ENCODE peak calls at places on chromosome 4, in five cellular contexts. N is tibial nerve, P is spleen, U is upper lobe of left lung, F is heart left ventricle. S is an unnamed sample. For H3K27me3, the result is how much of the 10 kb centered on the place peaks cover.

GRCh38 chr4:143773998-143774898 is 73.8 kb upstream of the FREM3 start:
- DNase-seq in N (peak), F (no peak), U (no peak), P (no peak), S (peak)

GRCh38 chr4:184417802-184418511 is 56.4 kb downstream of the IRF2 start:
- DNase-seq in P (no peak), U (no peak), N (no peak), F (no peak), S (no peak)

GRCh38 chr4:26020896-26021295 is 106.9 kb downstream of the SMIM20 start:
- DNase-seq in F (no peak), U (no peak), P (no peak), N (no peak), S (no peak)

GRCh38 chr4:19030536-19030935 is 1009.0 kb upstream of the LCORL start:
- DNase-seq in U (no peak), N (no peak), F (no peak), P (no peak), S (no peak)

GRCh38 chr4:19030048-19030447 is 1008.5 kb upstream of the LCORL start:
- DNase-seq in U (no peak), N (no peak), P (no peak), F (no peak), S (no peak)

GRCh38 chr4:48603366-48604003 is 113.4 kb downstream of the ZAR1 start:
- DNase-seq in F (no peak), U (no peak), N (no peak), P (no peak), S (no peak)

GRCh38 chr4:78788005-78788889 is 12.1 kb downstream of the BMP2K start:
- DNase-seq in P (no peak), U (no peak), N (no peak), F (no peak), S (no peak)

GRCh38 chr4:143626134-143626859 is 74.2 kb downstream of the FREM3 start:
- DNase-seq in N (peak), F (peak), U (no peak), P (no peak), S (peak)

GRCh38 chr4:1855334-1856070 is 454 bp downstream of the LETM1 start:
- DNase-seq in P (no peak), N (no peak), U (no peak), F (peak), S (no peak)

GRCh38 chr4:149831656-149832208 is 16.1 kb upstream of the IQCM start:
- DNase-seq in P (no peak), N (no peak), U (no peak), F (no peak), S (no peak)

GRCh38 chr4:87093443-87094123 is 126.8 kb downstream of the KLHL8 start:
- DNase-seq in P (no peak), N (peak), F (no peak), U (no peak), S (no peak)

GRCh38 chr4:89000844-89001360 is 56.1 kb downstream of the FAM13A start:
- DNase-seq in N (no peak), F (no peak), U (no peak), P (no peak), S (no peak)

GRCh38 chr4:77044458-77045124 is 31.2 kb downstream of the CCNI start:
- DNase-seq in N (no peak), U (no peak), P (no peak), F (no peak), S (no peak)

GRCh38 chr4:48909697-48910096 is 3.1 kb upstream of the OCIAD2 start:
- DNase-seq in N (no peak), F (peak), P (no peak), U (no peak), S (peak)

GRCh38 chr4:13543648-13544555 is at the start of gene NKX3-2:
- DNase-seq in F (no peak), P (peak), N (no peak), U (peak), S (no peak)

GRCh38 chr4:13546374-13546854 is 2.1 kb upstream of the NKX3-2 start:
- DNase-seq in P (no peak), N (no peak), U (no peak), F (no peak), S (no peak)

GRCh38 chr4:13544556-13545393 is 467 bp upstream of the NKX3-2 start:
- DNase-seq in F (peak), P (peak), U (peak), N (peak), S (peak)

GRCh38 chr4:13546855-13547562 is 2.7 kb upstream of the NKX3-2 start:
- DNase-seq in U (peak), P (peak), F (no peak), N (no peak), S (no peak)

GRCh38 chr4:13545394-13545808 is 1.1 kb upstream of the NKX3-2 start:
- DNase-seq in N (no peak), U (no peak), F (no peak), P (no peak), S (no peak)
- H3K27me3 ChIP-seq in N (half or more), U (half or more), F (half or more), P (half or more), S (half or more)

GRCh38 chr4:20255823-20256222 is 4.1 kb downstream of the SLIT2 start:
- DNase-seq in P (no peak), F (no peak), N (no peak), U (no peak), S (no peak)
- H3K4me3 ChIP-seq in P (no peak), F (peak), N (peak), U (no peak), S (peak)

GRCh38 chr4:81724925-81725329 is 253.2 kb upstream of the RASGEF1B start:
- DNase-seq in U (no peak), N (peak), F (peak), P (peak), S (peak)
- TF ChIP-seq POLR2A in U (no peak), N (no peak), F (no peak), P (no peak), S (no peak)

DNA sequence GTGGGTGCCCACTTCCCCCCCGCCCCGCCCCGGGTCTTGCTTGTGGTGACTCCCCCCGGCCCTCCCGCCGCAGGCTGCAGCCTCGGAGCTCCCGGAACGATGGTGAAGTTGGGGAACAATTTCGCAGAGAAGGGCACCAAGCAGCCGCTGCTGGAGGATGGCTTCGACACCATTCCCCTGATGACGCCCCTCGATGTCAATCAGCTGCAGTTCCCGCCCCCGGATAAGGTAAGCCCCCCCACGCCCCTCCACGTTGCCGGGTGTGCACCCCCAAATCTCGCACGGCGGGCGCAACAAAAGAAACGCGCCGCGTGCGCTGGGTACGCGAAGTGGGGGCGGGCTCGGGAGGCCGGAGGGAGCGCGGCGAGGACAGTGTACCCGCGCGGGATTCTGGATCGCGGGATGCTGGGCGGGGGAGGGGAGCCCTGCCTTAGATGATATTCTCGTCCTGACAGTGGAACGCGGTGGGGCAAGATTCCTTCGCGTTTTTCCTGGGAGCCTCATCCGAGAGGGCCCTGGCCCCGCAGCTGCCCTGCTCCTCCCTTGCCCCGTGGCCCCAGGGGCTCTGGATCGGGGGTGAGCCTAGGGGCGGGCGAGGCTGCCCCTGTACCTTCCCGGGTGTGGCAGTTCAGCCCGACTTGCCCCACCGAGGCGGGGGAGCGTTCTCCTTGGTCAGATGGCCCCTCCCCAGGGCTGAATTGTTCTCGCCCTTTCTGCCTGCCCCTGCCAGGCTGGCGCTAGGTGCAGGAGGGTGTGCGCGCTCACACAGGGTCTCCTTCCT is 819 bp downstream of the NSG1 start:
- DNase-seq in U (peak), N (no peak), F (no peak), P (no peak), S (no peak)
- H3K27me3 ChIP-seq in U (under half), N (half or more), F (half or more), P (half or more), S (under half)

GRCh38 chr4:36285784-36286480 is 4.5 kb downstream of the DTHD1 start:
- DNase-seq in P (no peak), U (no peak), N (no peak), F (no peak), S (no peak)
- H3K4me3 ChIP-seq in P (no peak), U (no peak), N (no peak), F (no peak), S (no peak)

GRCh38 chr4:39232100-39232499 is 49.8 kb downstream of the WDR19 start:
- DNase-seq in U (no peak), P (no peak), N (no peak), F (no peak), S (no peak)
- TF ChIP-seq POLR2A in U (no peak), P (no peak), N (no peak), F (no peak), S (no peak)

DNA sequence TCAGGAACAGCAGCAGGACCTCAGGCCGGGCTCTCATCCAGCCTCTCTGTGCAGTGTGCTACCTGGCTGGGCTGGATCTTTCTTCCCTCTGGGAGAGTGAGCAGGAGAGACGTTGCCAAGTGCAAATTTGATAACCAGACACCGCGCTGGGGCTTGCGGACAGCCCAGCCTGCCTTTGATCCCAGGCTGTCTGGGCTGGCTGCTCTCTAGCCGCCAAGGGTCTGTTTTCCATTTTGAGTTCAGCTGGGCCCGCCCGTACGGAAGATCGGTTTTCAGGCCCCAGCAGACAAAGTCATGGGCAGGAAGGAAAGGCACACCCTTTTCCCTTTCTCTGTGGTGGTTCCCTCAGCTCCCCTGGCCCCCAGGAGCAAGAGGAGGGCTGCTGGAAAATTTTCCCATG is 90.2 kb downstream of the CPZ start:
- DNase-seq in F (no peak), U (peak), N (no peak), P (no peak), S (no peak)
- H3K27me3 ChIP-seq in F (under half), U (under half), N (under half), P (under half), S (under half)